ENCODE peak calls at places on chromosomes 13 and 19, in five cellular contexts. Q, X, P, S and E are unnamed samples.

GRCh38 chr13:51825165-51825592 is 19.8 kb downstream of the TMEM272 start:
- ATAC-seq in Q (no peak), X (peak; percentile 53), P (peak; percentile 41), S (no peak), E (peak; percentile 63)

GRCh38 chr13:37225414-37226047 is 120.1 kb upstream of the CSNK1A1L start:
- ATAC-seq in Q (no peak), X (no peak), P (peak; percentile 53), S (no peak), E (no peak)

GRCh38 chr13:23322353-23323336 is 110.9 kb downstream of the SACS start:
- ATAC-seq in Q (no peak), X (no peak), P (no peak), S (no peak), E (no peak)

GRCh38 chr13:24271231-24271610 is 38.2 kb upstream of the C1QTNF9 start:
- ATAC-seq in Q (no peak), X (peak; percentile 6), P (no peak), S (no peak), E (no peak)

GRCh38 chr13:71517004-71517403 is 350.0 kb downstream of the DACH1 start:
- ATAC-seq in Q (no peak), X (no peak), P (no peak), S (no peak), E (no peak)

GRCh38 chr13:48818495-48818961 is 157.2 kb upstream of the FNDC3A start:
- ATAC-seq in Q (no peak), X (no peak), P (peak; percentile 55), S (no peak), E (peak; percentile 36)

GRCh38 chr19:53927745-53928144 is 18.7 kb downstream of the CACNG7 start:
- ATAC-seq in Q (no peak), X (no peak), P (no peak), S (peak; percentile 71), E (no peak)

GRCh38 chr13:97252735-97253134 is 30.6 kb downstream of the MBNL2 start:
- ATAC-seq in Q (no peak), X (no peak), P (no peak), S (no peak), E (no peak)

GRCh38 chr13:97548138-97548537 is 114.2 kb downstream of the RAP2A start:
- ATAC-seq in Q (no peak), X (peak; percentile 40), P (no peak), S (no peak), E (no peak)

GRCh38 chr19:39828634-39829032 is 5.3 kb downstream of the DYRK1B start:
- ATAC-seq in Q (no peak), X (no peak), P (no peak), S (no peak), E (no peak)

GRCh38 chr13:59835569-59835968 is 328.2 kb downstream of the DIAPH3 start:
- ATAC-seq in Q (no peak), X (no peak), P (no peak), S (no peak), E (no peak)

GRCh38 chr13:34019870-34020269 is 201.9 kb downstream of the RFC3 start:
- ATAC-seq in Q (peak; percentile 100), X (no peak), P (no peak), S (no peak), E (no peak)

GRCh38 chr19:17391371-17392151 is 2.4 kb downstream of the CCDC194 start:
- ATAC-seq in Q (peak; percentile 34), X (no peak), P (no peak), S (peak; percentile 8), E (no peak)

GRCh38 chr19:45664575-45664974 is 3.4 kb upstream of the GIPR start:
- ATAC-seq in Q (no peak), X (no peak), P (no peak), S (no peak), E (no peak)

GRCh38 chr13:45928843-45929242 is 77.3 kb upstream of the SIAH3 start:
- ATAC-seq in Q (no peak), X (no peak), P (no peak), S (no peak), E (no peak)

GRCh38 chr19:46299695-46300094 is 2.9 kb downstream of the HIF3A start:
- ATAC-seq in Q (no peak), X (no peak), P (no peak), S (no peak), E (no peak)

GRCh38 chr19:50795665-50796073 is 5.5 kb downstream of the ACP4 start:
- ATAC-seq in Q (no peak), X (no peak), P (no peak), S (peak; percentile 25), E (no peak)
- TF ChIP-seq POLR2AphosphoS5 in Q (no peak), X (no peak), P (no peak), S (peak; percentile 3), E (no peak)

DNA sequence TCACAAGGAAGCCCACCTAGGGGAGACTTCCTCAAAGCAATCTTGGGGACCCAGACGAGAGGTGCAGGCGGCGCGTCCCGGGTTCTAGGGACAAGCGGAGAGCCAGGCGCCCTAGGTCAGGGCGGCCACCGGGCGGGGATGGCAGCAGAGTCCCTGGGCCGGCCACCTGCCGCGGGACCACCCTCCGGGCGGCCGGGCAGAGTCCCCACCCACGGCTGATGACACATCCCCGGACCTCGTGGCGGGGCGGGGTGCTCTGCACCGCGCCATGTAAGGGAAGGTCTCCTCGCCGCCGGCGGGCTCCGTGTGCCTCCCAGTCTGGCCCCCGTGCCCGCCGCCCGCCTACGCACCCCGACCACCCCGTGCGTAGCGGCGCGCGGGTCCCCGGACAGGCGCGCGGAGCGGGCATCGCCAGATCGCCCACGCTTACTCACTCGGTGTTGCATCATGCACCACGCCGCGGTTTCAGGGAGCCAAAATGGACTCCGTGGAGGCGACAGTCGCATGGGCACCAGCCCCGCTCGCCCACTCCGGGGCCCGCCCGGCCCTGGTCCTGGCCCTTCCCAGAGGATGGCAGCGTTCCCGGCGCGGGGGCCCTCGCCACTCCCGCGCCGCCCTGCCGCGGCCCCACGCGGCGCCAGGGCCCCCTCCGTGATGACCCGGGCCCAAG is 643 bp downstream of the SLC7A1 start:
- ATAC-seq in Q (peak; percentile 60), X (peak; percentile 66), P (peak; percentile 83), S (peak; percentile 68), E (peak; percentile 61)
- TF ChIP-seq EP300 in Q (no peak), X (no peak), P (no peak), S (no peak), E (no peak)

GRCh38 chr19:42394751-42395150 is 4.7 kb upstream of the CNFN start:
- ATAC-seq in Q (no peak), X (no peak), P (no peak), S (no peak), E (no peak)

GRCh38 chr19:42388851-42389489 is 1.1 kb downstream of the CNFN start:
- ATAC-seq in Q (no peak), X (no peak), P (no peak), S (no peak), E (no peak)

GRCh38 chr19:42389899-42390298 is at the start of gene CNFN:
- ATAC-seq in Q (no peak), X (no peak), P (no peak), S (no peak), E (no peak)

GRCh38 chr19:42396248-42396541 is 6.1 kb upstream of the CNFN start:
- ATAC-seq in Q (no peak), X (peak; percentile 6), P (peak; percentile 56), S (peak; percentile 63), E (peak; percentile 34)

GRCh38 chr19:42392165-42392564 is 2.1 kb upstream of the CNFN start:
- ATAC-seq in Q (no peak), X (no peak), P (no peak), S (no peak), E (no peak)
- TF ChIP-seq CTCF in Q (no peak), X (no peak), P (no peak), S (no peak), E (no peak)

DNA sequence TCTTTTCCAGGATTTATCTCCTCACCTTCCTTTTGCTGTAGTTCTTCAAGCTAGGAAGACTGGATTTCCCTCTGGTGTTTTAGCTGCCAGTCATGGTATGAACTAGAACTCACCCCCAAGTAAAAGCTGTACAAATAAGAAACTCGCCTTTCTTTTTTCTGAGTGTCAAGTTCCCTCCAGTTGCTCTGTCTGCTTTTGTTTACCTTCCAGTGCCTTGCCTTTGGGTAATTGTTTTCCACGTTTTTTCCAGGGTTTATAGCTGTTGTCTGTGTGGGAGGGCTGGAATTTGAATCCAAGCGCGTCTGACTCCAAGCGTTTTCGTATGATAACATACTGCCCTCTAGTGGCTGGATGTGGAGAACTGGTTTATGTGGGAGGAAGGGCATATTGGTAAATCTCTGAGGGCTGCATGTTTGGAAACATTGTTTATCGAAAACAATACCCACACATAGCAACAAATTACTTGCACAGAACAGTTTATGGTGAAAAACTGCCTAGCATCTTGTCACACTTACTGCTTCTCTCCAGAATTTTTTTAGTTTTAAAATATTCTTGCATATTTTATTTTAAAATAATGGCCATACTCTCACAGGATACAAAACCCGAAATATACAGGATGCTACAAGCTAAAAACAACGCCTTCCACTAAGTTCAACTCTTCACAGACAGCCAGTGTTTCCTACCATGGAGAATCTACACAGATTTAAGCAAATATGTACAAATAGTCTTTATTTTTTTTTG is 19.2 kb downstream of the RCN3 start:
- ATAC-seq in Q (peak; percentile 77), X (peak; percentile 85), P (peak; percentile 93), S (peak; percentile 88), E (peak; percentile 84)
- TF ChIP-seq POLR2AphosphoS5 in Q (no peak), X (no peak), P (no peak), S (no peak), E (peak; percentile 31)

GRCh38 chr13:110528371-110528770 is 33.2 kb downstream of the RAB20 start:
- ATAC-seq in Q (no peak), X (no peak), P (peak; percentile 50), S (no peak), E (no peak)
- TF ChIP-seq EP300 in Q (no peak), X (no peak), P (peak; percentile 40), S (no peak), E (no peak)

GRCh38 chr13:29476046-29476445 is 119.4 kb downstream of the SLC7A1 start:
- ATAC-seq in Q (no peak), X (no peak), P (no peak), S (no peak), E (no peak)
- TF ChIP-seq CTCF in Q (no peak), X (no peak), P (no peak), S (no peak), E (no peak)

GRCh38 chr19:8638078-8638619 is 7.7 kb downstream of the NFILZ start:
- ATAC-seq in Q (peak; percentile 29), X (no peak), P (peak; percentile 25), S (no peak), E (no peak)
- TF ChIP-seq POLR2AphosphoS5 in Q (no peak), X (no peak), P (no peak), S (no peak), E (no peak)